ENCODE peak calls at places on chromosomes 6 and 20, in ten cellular contexts. One of them, this sample, is unnamed.

GRCh38 chr6:169225887-169226286 is 27.8 kb downstream of the THBS2 start:
- ATAC-seq in mucosa of descending colon: no peak
- ATAC-seq in Right ventricle myocardium inferior: no peak
- ATAC-seq in left cardiac atrium: no peak
- ATAC-seq in lung: no peak
- ATAC-seq in upper lobe of right lung: no peak
- ATAC-seq in WTC11: no peak
- ATAC-seq in naive thymus-derived CD4-positive, alpha-beta T cell: no peak
- ATAC-seq in memory B cell: no peak
- ATAC-seq in esophagus mucosa: no peak
- ATAC-seq in this sample: no peak

GRCh38 chr6:100996409-100996808 is 115.3 kb upstream of the ASCC3 start:
- ATAC-seq in Right ventricle myocardium inferior: no peak
- ATAC-seq in lung: no peak
- ATAC-seq in esophagus mucosa: no peak
- ATAC-seq in upper lobe of right lung: no peak
- ATAC-seq in WTC11: no peak
- ATAC-seq in naive thymus-derived CD4-positive, alpha-beta T cell: no peak
- ATAC-seq in mucosa of descending colon: no peak
- ATAC-seq in memory B cell: no peak
- ATAC-seq in left cardiac atrium: no peak
- ATAC-seq in this sample: no peak

GRCh38 chr6:41063884-41064285 is 8.3 kb downstream of the OARD1 start:
- ATAC-seq in memory B cell: no peak
- ATAC-seq in Right ventricle myocardium inferior: peak
- ATAC-seq in upper lobe of right lung: no peak
- ATAC-seq in lung: no peak
- ATAC-seq in WTC11: no peak
- ATAC-seq in esophagus mucosa: no peak
- ATAC-seq in mucosa of descending colon: peak
- ATAC-seq in left cardiac atrium: peak
- ATAC-seq in naive thymus-derived CD4-positive, alpha-beta T cell: no peak
- ATAC-seq in this sample: no peak

GRCh38 chr6:136410201-136411027 is 120.8 kb upstream of the BCLAF1 start:
- ATAC-seq in lung: no peak
- ATAC-seq in left cardiac atrium: no peak
- ATAC-seq in mucosa of descending colon: no peak
- ATAC-seq in WTC11: peak
- ATAC-seq in upper lobe of right lung: no peak
- ATAC-seq in Right ventricle myocardium inferior: no peak
- ATAC-seq in naive thymus-derived CD4-positive, alpha-beta T cell: no peak
- ATAC-seq in esophagus mucosa: no peak
- ATAC-seq in memory B cell: no peak
- ATAC-seq in this sample: no peak

GRCh38 chr6:150391890-150392289 is 23.1 kb downstream of the IYD start:
- ATAC-seq in esophagus mucosa: no peak
- ATAC-seq in mucosa of descending colon: no peak
- ATAC-seq in left cardiac atrium: no peak
- ATAC-seq in Right ventricle myocardium inferior: no peak
- ATAC-seq in lung: no peak
- ATAC-seq in naive thymus-derived CD4-positive, alpha-beta T cell: no peak
- ATAC-seq in upper lobe of right lung: peak
- ATAC-seq in memory B cell: no peak
- ATAC-seq in WTC11: no peak
- ATAC-seq in this sample: no peak

GRCh38 chr6:99362644-99363268 is 13.3 kb upstream of the FAXC start:
- ATAC-seq in upper lobe of right lung: no peak
- ATAC-seq in Right ventricle myocardium inferior: no peak
- ATAC-seq in lung: no peak
- ATAC-seq in naive thymus-derived CD4-positive, alpha-beta T cell: no peak
- ATAC-seq in esophagus mucosa: no peak
- ATAC-seq in WTC11: no peak
- ATAC-seq in left cardiac atrium: no peak
- ATAC-seq in mucosa of descending colon: no peak
- ATAC-seq in memory B cell: no peak
- ATAC-seq in this sample: no peak

GRCh38 chr6:16319813-16320532 is 81.6 kb downstream of the GMPR start:
- ATAC-seq in memory B cell: peak
- ATAC-seq in upper lobe of right lung: peak
- ATAC-seq in naive thymus-derived CD4-positive, alpha-beta T cell: peak
- ATAC-seq in lung: peak
- ATAC-seq in left cardiac atrium: peak
- ATAC-seq in mucosa of descending colon: peak
- ATAC-seq in esophagus mucosa: peak
- ATAC-seq in Right ventricle myocardium inferior: peak
- ATAC-seq in WTC11: peak
- ATAC-seq in this sample: peak

GRCh38 chr6:3317741-3318211 is 59.0 kb downstream of the PSMG4 start:
- ATAC-seq in upper lobe of right lung: peak
- ATAC-seq in memory B cell: no peak
- ATAC-seq in esophagus mucosa: no peak
- ATAC-seq in WTC11: no peak
- ATAC-seq in left cardiac atrium: no peak
- ATAC-seq in lung: peak
- ATAC-seq in mucosa of descending colon: no peak
- ATAC-seq in naive thymus-derived CD4-positive, alpha-beta T cell: no peak
- ATAC-seq in Right ventricle myocardium inferior: no peak
- ATAC-seq in this sample: peak

GRCh38 chr20:25750765-25751696 is 54.4 kb upstream of the ZNF337 start:
- ATAC-seq in esophagus mucosa: peak
- ATAC-seq in left cardiac atrium: peak
- ATAC-seq in memory B cell: peak
- ATAC-seq in lung: peak
- ATAC-seq in WTC11: peak
- ATAC-seq in naive thymus-derived CD4-positive, alpha-beta T cell: peak
- ATAC-seq in upper lobe of right lung: peak
- ATAC-seq in Right ventricle myocardium inferior: peak
- ATAC-seq in mucosa of descending colon: peak
- ATAC-seq in this sample: peak

GRCh38 chr6:36949636-36950035 is 4.9 kb upstream of the PI16 start:
- ATAC-seq in lung: no peak
- ATAC-seq in WTC11: no peak
- ATAC-seq in Right ventricle myocardium inferior: no peak
- ATAC-seq in memory B cell: no peak
- ATAC-seq in left cardiac atrium: no peak
- ATAC-seq in mucosa of descending colon: no peak
- ATAC-seq in upper lobe of right lung: no peak
- ATAC-seq in esophagus mucosa: no peak
- ATAC-seq in naive thymus-derived CD4-positive, alpha-beta T cell: no peak
- ATAC-seq in this sample: no peak

GRCh38 chr6:155530219-155530834 is 74.7 kb upstream of the NOX3 start:
- ATAC-seq in mucosa of descending colon: no peak
- ATAC-seq in left cardiac atrium: no peak
- ATAC-seq in esophagus mucosa: no peak
- ATAC-seq in lung: no peak
- ATAC-seq in upper lobe of right lung: peak
- ATAC-seq in Right ventricle myocardium inferior: no peak
- ATAC-seq in naive thymus-derived CD4-positive, alpha-beta T cell: no peak
- ATAC-seq in WTC11: no peak
- ATAC-seq in memory B cell: no peak
- ATAC-seq in this sample: no peak

GRCh38 chr6:139473239-139473701 is 98.8 kb upstream of the CITED2 start:
- ATAC-seq in upper lobe of right lung: peak
- ATAC-seq in WTC11: peak
- ATAC-seq in Right ventricle myocardium inferior: peak
- ATAC-seq in left cardiac atrium: peak
- ATAC-seq in mucosa of descending colon: no peak
- ATAC-seq in memory B cell: no peak
- ATAC-seq in naive thymus-derived CD4-positive, alpha-beta T cell: no peak
- ATAC-seq in esophagus mucosa: peak
- ATAC-seq in lung: no peak
- ATAC-seq in this sample: peak

GRCh38 chr20:48923149-48923718 is 1.7 kb downstream of the ARFGEF2 start:
- ATAC-seq in naive thymus-derived CD4-positive, alpha-beta T cell: no peak
- ATAC-seq in mucosa of descending colon: no peak
- ATAC-seq in left cardiac atrium: no peak
- ATAC-seq in esophagus mucosa: no peak
- ATAC-seq in upper lobe of right lung: no peak
- ATAC-seq in memory B cell: no peak
- ATAC-seq in Right ventricle myocardium inferior: no peak
- ATAC-seq in lung: no peak
- ATAC-seq in WTC11: no peak
- ATAC-seq in this sample: no peak

GRCh38 chr6:69974193-69974592 is 107.8 kb downstream of the COL19A1 start:
- ATAC-seq in WTC11: no peak
- ATAC-seq in naive thymus-derived CD4-positive, alpha-beta T cell: no peak
- ATAC-seq in lung: peak
- ATAC-seq in memory B cell: no peak
- ATAC-seq in left cardiac atrium: peak
- ATAC-seq in Right ventricle myocardium inferior: peak
- ATAC-seq in esophagus mucosa: no peak
- ATAC-seq in upper lobe of right lung: no peak
- ATAC-seq in mucosa of descending colon: no peak
- ATAC-seq in this sample: no peak

GRCh38 chr6:150928882-150929281 is 63.4 kb downstream of the MTHFD1L start:
- ATAC-seq in memory B cell: no peak
- ATAC-seq in lung: no peak
- ATAC-seq in WTC11: peak
- ATAC-seq in Right ventricle myocardium inferior: no peak
- ATAC-seq in esophagus mucosa: no peak
- ATAC-seq in mucosa of descending colon: no peak
- ATAC-seq in upper lobe of right lung: no peak
- ATAC-seq in left cardiac atrium: no peak
- ATAC-seq in naive thymus-derived CD4-positive, alpha-beta T cell: no peak
- ATAC-seq in this sample: no peak

GRCh38 chr6:92564393-92564792 is 855.0 kb downstream of the EPHA7 start:
- ATAC-seq in naive thymus-derived CD4-positive, alpha-beta T cell: no peak
- ATAC-seq in esophagus mucosa: no peak
- ATAC-seq in mucosa of descending colon: no peak
- ATAC-seq in WTC11: no peak
- ATAC-seq in memory B cell: no peak
- ATAC-seq in upper lobe of right lung: no peak
- ATAC-seq in lung: no peak
- ATAC-seq in left cardiac atrium: peak
- ATAC-seq in Right ventricle myocardium inferior: peak
- ATAC-seq in this sample: no peak

GRCh38 chr20:18989736-18990474 is 176.3 kb downstream of the SCP2D1 start:
- ATAC-seq in Right ventricle myocardium inferior: peak
- ATAC-seq in mucosa of descending colon: peak
- ATAC-seq in memory B cell: no peak
- ATAC-seq in upper lobe of right lung: no peak
- ATAC-seq in WTC11: no peak
- ATAC-seq in esophagus mucosa: no peak
- ATAC-seq in left cardiac atrium: peak
- ATAC-seq in lung: peak
- ATAC-seq in naive thymus-derived CD4-positive, alpha-beta T cell: no peak
- ATAC-seq in this sample: peak

GRCh38 chr20:47971321-47971781 is 186.1 kb upstream of the SULF2 start:
- ATAC-seq in upper lobe of right lung: no peak
- ATAC-seq in naive thymus-derived CD4-positive, alpha-beta T cell: no peak
- ATAC-seq in memory B cell: no peak
- ATAC-seq in mucosa of descending colon: no peak
- ATAC-seq in WTC11: peak
- ATAC-seq in Right ventricle myocardium inferior: no peak
- ATAC-seq in left cardiac atrium: no peak
- ATAC-seq in esophagus mucosa: no peak
- ATAC-seq in lung: no peak
- ATAC-seq in this sample: no peak

GRCh38 chr6:89357390-89357789 is 4.9 kb upstream of the UBE2J1 start:
- ATAC-seq in memory B cell: peak
- ATAC-seq in mucosa of descending colon: no peak
- ATAC-seq in lung: no peak
- ATAC-seq in left cardiac atrium: no peak
- ATAC-seq in naive thymus-derived CD4-positive, alpha-beta T cell: no peak
- ATAC-seq in upper lobe of right lung: no peak
- ATAC-seq in Right ventricle myocardium inferior: no peak
- ATAC-seq in esophagus mucosa: no peak
- ATAC-seq in WTC11: no peak
- ATAC-seq in this sample: no peak

GRCh38 chr6:96613291-96613999 is 50.5 kb downstream of the FHL5 start:
- ATAC-seq in esophagus mucosa: no peak
- ATAC-seq in left cardiac atrium: no peak
- ATAC-seq in memory B cell: no peak
- ATAC-seq in mucosa of descending colon: no peak
- ATAC-seq in naive thymus-derived CD4-positive, alpha-beta T cell: no peak
- ATAC-seq in upper lobe of right lung: no peak
- ATAC-seq in WTC11: no peak
- ATAC-seq in Right ventricle myocardium inferior: no peak
- ATAC-seq in lung: no peak
- ATAC-seq in this sample: no peak

GRCh38 chr20:17202030-17202429 is 24.8 kb upstream of the PCSK2 start:
- ATAC-seq in esophagus mucosa: no peak
- ATAC-seq in naive thymus-derived CD4-positive, alpha-beta T cell: no peak
- ATAC-seq in mucosa of descending colon: no peak
- ATAC-seq in upper lobe of right lung: no peak
- ATAC-seq in Right ventricle myocardium inferior: no peak
- ATAC-seq in left cardiac atrium: no peak
- ATAC-seq in lung: no peak
- ATAC-seq in WTC11: no peak
- ATAC-seq in memory B cell: no peak
- ATAC-seq in this sample: no peak

GRCh38 chr20:2123720-2124119 is 22.1 kb downstream of the STK35 start:
- ATAC-seq in left cardiac atrium: no peak
- ATAC-seq in naive thymus-derived CD4-positive, alpha-beta T cell: no peak
- ATAC-seq in Right ventricle myocardium inferior: no peak
- ATAC-seq in lung: no peak
- ATAC-seq in WTC11: no peak
- ATAC-seq in upper lobe of right lung: no peak
- ATAC-seq in mucosa of descending colon: no peak
- ATAC-seq in memory B cell: no peak
- ATAC-seq in esophagus mucosa: no peak
- ATAC-seq in this sample: no peak